ENCODE peak calls at places on chromosomes 1 and 21, in seven cellular contexts. X is esophagus muscularis mucosa, Q is astrocyte of the cerebellum, E is NCI-H446, D is Right ventricle myocardium inferior, W is lower lobe of right lung, Z is mammary epithelial cell. U is an unnamed sample.

GRCh38 chr1:65526049-65526556 is 105.6 kb downstream of the LEPR start:
- DNase-seq in X (no peak), Q (no peak), E (no peak), D (no peak), W (no peak), Z (no peak), U (no peak)

GRCh38 chr1:87334351-87335174 is 5.9 kb downstream of the LMO4 start:
- DNase-seq in X (no peak), Q (no peak), E (peak; percentile 47), D (no peak), W (no peak), Z (peak; percentile 24), U (no peak)

GRCh38 chr1:25610822-25611630 is 5.6 kb upstream of the MAN1C1 start:
- DNase-seq in X (peak; percentile 60), Q (no peak), E (peak; percentile 35), D (no peak), W (no peak), Z (no peak), U (peak; percentile 42)

GRCh38 chr21:41369105-41369914 is 7.5 kb downstream of the MX2 start:
- DNase-seq in X (no peak), Q (no peak), E (no peak), D (peak; percentile 80), W (peak; percentile 60), Z (no peak), U (no peak)

GRCh38 chr21:45644041-45644906 is 749 bp downstream of the PCBP3 start:
- DNase-seq in X (no peak), Q (no peak), E (peak; percentile 26), D (no peak), W (no peak), Z (no peak), U (no peak)

GRCh38 chr21:44012474-44013379 is 618 bp downstream of the TRAPPC10 start:
- DNase-seq in X (no peak), Q (no peak), E (peak; percentile 29), D (peak; percentile 82), W (peak; percentile 82), Z (peak; percentile 40), U (peak; percentile 76)

GRCh38 chr1:152566681-152567080 is at the start of gene LCE3E:
- DNase-seq in X (no peak), Q (no peak), E (no peak), D (no peak), W (no peak), Z (peak; percentile 76), U (no peak)

GRCh38 chr1:101238041-101238515 is 1.3 kb downstream of the S1PR1 start:
- DNase-seq in X (no peak), Q (no peak), E (no peak), D (no peak), W (peak; percentile 50), Z (no peak), U (no peak)

GRCh38 chr1:78918157-78918556 is 88.4 kb downstream of the ADGRL4 start:
- DNase-seq in X (no peak), Q (no peak), E (no peak), D (no peak), W (no peak), Z (no peak), U (no peak)

GRCh38 chr1:206489980-206490534 is 17.3 kb upstream of the RASSF5 start:
- DNase-seq in X (no peak), Q (peak; percentile 53), E (peak; percentile 92), D (peak; percentile 88), W (peak; percentile 81), Z (peak; percentile 47), U (peak; percentile 84)

GRCh38 chr1:192153276-192153675 is 5.0 kb upstream of the RGS18 start:
- DNase-seq in X (no peak), Q (no peak), E (no peak), D (no peak), W (no peak), Z (no peak), U (no peak)

GRCh38 chr1:89351622-89352311 is 12.1 kb upstream of the GBP6 start:
- DNase-seq in X (no peak), Q (no peak), E (no peak), D (no peak), W (no peak), Z (no peak), U (no peak)

GRCh38 chr1:207831517-207832327 is 79.2 kb downstream of the CD34 start:
- DNase-seq in X (no peak), Q (no peak), E (no peak), D (no peak), W (no peak), Z (peak; percentile 69), U (no peak)

GRCh38 chr1:206702803-206703202 is 18.1 kb downstream of the MAPKAPK2 start:
- DNase-seq in X (no peak), Q (no peak), E (no peak), D (no peak), W (no peak), Z (no peak), U (no peak)

GRCh38 chr1:24920155-24920925 is 9.7 kb downstream of the RUNX3 start:
- DNase-seq in X (no peak), Q (no peak), E (no peak), D (no peak), W (no peak), Z (no peak), U (no peak)

GRCh38 chr1:61496501-61496900 is 228.4 kb downstream of the TM2D1 start:
- DNase-seq in X (peak; percentile 39), Q (no peak), E (no peak), D (no peak), W (no peak), Z (peak; percentile 75), U (no peak)

GRCh38 chr1:167128261-167129227 is 34.7 kb downstream of the STYXL2 start:
- DNase-seq in X (peak; percentile 85), Q (no peak), E (no peak), D (no peak), W (no peak), Z (no peak), U (no peak)

GRCh38 chr1:159163609-159164008 is 7.8 kb upstream of the CADM3 start:
- DNase-seq in X (no peak), Q (no peak), E (peak; percentile 28), D (no peak), W (no peak), Z (no peak), U (no peak)

GRCh38 chr1:175373786-175374623 is 181.4 kb upstream of the KIAA0040 start:
- DNase-seq in X (no peak), Q (no peak), E (peak; percentile 52), D (peak; percentile 58), W (no peak), Z (no peak), U (no peak)

GRCh38 chr1:241870290-241870689 is 22.3 kb downstream of the EXO1 start:
- DNase-seq in X (no peak), Q (peak; percentile 2), E (no peak), D (no peak), W (no peak), Z (no peak), U (no peak)

GRCh38 chr1:194447635-194448034 is 1261.2 kb upstream of the B3GALT2 start:
- DNase-seq in X (no peak), Q (peak; percentile 16), E (no peak), D (no peak), W (no peak), Z (no peak), U (no peak)

U was measured in type B pancreatic cell.